ENCODE peak calls at places on chromosomes 13 and 19, in six cellular contexts. P is AG08395; E is CD4-positive, CD25-positive, alpha-beta regulatory T cell; W is GM12865; C is stimulated activated CD8-positive, alpha-beta memory T cell treated with anti-CD3 and anti-CD28 coated beads, Interleukin-15, amount 100 ng/mL, for 4 hours; B is ovary. Y is an unnamed sample.

GRCh38 chr13:94968040-94968756 is 255.9 kb upstream of the SOX21 start:
- DNase-seq in B (peak), P (peak), C (no peak), E (no peak), W (no peak), Y (no peak)

GRCh38 chr19:29505034-29505824 is 20.6 kb upstream of the VSTM2B start:
- DNase-seq in B (no peak), W (no peak), C (no peak), E (no peak), P (no peak), Y (no peak)

GRCh38 chr19:46081928-46082727 is 41.3 kb upstream of the IGFL4 start:
- DNase-seq in C (no peak), B (no peak), E (peak), P (peak), W (peak), Y (no peak)

GRCh38 chr19:49809155-49809986 is 3.7 kb downstream of the FUZ start:
- DNase-seq in B (peak), C (peak), P (peak), W (peak), E (peak), Y (peak)

GRCh38 chr19:52665529-52665928 is 27.4 kb upstream of the ZNF83 start:
- DNase-seq in W (no peak), B (no peak), C (no peak), P (no peak), E (no peak), Y (no peak)

GRCh38 chr13:82058364-82058763 is 1717.4 kb upstream of the SPRY2 start:
- DNase-seq in P (no peak), E (no peak), W (no peak), C (no peak), B (no peak), Y (no peak)

GRCh38 chr13:69124996-69125395 is 982.6 kb upstream of the ATXN8OS start:
- DNase-seq in W (no peak), P (no peak), C (no peak), B (no peak), E (no peak), Y (no peak)

GRCh38 chr19:14495678-14496028 is 274 bp downstream of the GIPC1 start:
- DNase-seq in P (peak), E (no peak), B (no peak), W (no peak), C (no peak), Y (no peak)

GRCh38 chr13:29507356-29507755 is 88.1 kb downstream of the SLC7A1 start:
- DNase-seq in E (no peak), P (no peak), B (no peak), W (no peak), C (no peak), Y (no peak)

GRCh38 chr19:46713781-46714522 is 3.0 kb downstream of the PRKD2 start:
- DNase-seq in E (peak), C (peak), B (peak), P (peak), W (peak), Y (peak)

GRCh38 chr13:60788156-60788829 is 391.3 kb downstream of the TDRD3 start:
- DNase-seq in P (no peak), C (no peak), B (no peak), E (no peak), W (no peak), Y (no peak)

GRCh38 chr19:45492627-45493470 is 4.0 kb downstream of the RTN2 start:
- DNase-seq in E (no peak), P (peak), B (no peak), C (no peak), W (peak), Y (no peak)

GRCh38 chr19:34416021-34416545 is 11.9 kb downstream of the PDCD2L start:
- DNase-seq in E (no peak), C (no peak), W (no peak), B (no peak), P (no peak), Y (no peak)

GRCh38 chr13:97250560-97250959 is 28.4 kb downstream of the MBNL2 start:
- DNase-seq in E (no peak), P (no peak), C (no peak), B (no peak), W (no peak), Y (no peak)

GRCh38 chr19:14116918-14117578 is 514 bp downstream of the PRKACA start:
- DNase-seq in P (no peak), C (no peak), W (no peak), E (no peak), B (peak), Y (no peak)

GRCh38 chr13:53743906-53744305 is 715.3 kb downstream of the OLFM4 start:
- DNase-seq in P (no peak), E (no peak), B (no peak), W (no peak), C (no peak), Y (no peak)

Y was measured in T-helper 22 cell.